ENCODE peak calls at places on chromosomes 13 and 19, in four cellular contexts. X is IMR-90, L is DND-41, J is tibial artery. A is an unnamed sample.

GRCh38 chr19:42409477-42409876 is 17.7 kb downstream of the LIPE start:
- DNase-seq in L (no peak), J (no peak), X (no peak), A (peak; percentile 68)

GRCh38 chr19:43518051-43518450 is 8.9 kb downstream of the ETHE1 start:
- DNase-seq in J (no peak), X (no peak), L (no peak), A (no peak)

GRCh38 chr19:34994643-34995471 is 5.3 kb upstream of the GRAMD1A start:
- DNase-seq in J (peak; percentile 49), L (no peak), X (no peak), A (peak; percentile 86)

GRCh38 chr19:6210721-6211600 is 68.8 kb downstream of the MLLT1 start:
- DNase-seq in J (no peak), X (no peak), L (no peak), A (peak; percentile 76)

GRCh38 chr13:103222683-103223082 is 156.5 kb upstream of the SLC10A2 start:
- DNase-seq in J (no peak), X (no peak), L (no peak), A (no peak)

GRCh38 chr19:58474291-58474996 is 1.7 kb upstream of the ZNF446 start:
- DNase-seq in L (no peak), X (peak; percentile 87), J (no peak), A (no peak)

GRCh38 chr19:34274827-34275625 is 20.7 kb downstream of the GARRE1 start:
- DNase-seq in X (peak; percentile 96), L (no peak), J (no peak), A (no peak)

GRCh38 chr13:25292301-25292700 is 5.0 kb upstream of the MTMR6 start:
- DNase-seq in L (peak; percentile 78), X (peak; percentile 47), J (no peak), A (no peak)

GRCh38 chr19:54470991-54471782 is 1.9 kb downstream of the CDC42EP5 start:
- DNase-seq in X (no peak), L (no peak), J (no peak), A (peak; percentile 85)

GRCh38 chr13:44352671-44353070 is 21.0 kb upstream of the SERP2 start:
- DNase-seq in X (no peak), L (peak; percentile 79), J (no peak), A (no peak)

GRCh38 chr13:92967923-92968322 is 258.7 kb upstream of the GPC6 start:
- DNase-seq in J (no peak), X (peak; percentile 16), L (no peak), A (no peak)

GRCh38 chr13:52921194-52921593 is 72.8 kb upstream of the PCDH8 start:
- DNase-seq in J (peak; percentile 40), L (no peak), X (no peak), A (no peak)

GRCh38 chr19:30665449-30665848 is 293.3 kb downstream of the ZNF536 start:
- DNase-seq in L (no peak), J (no peak), X (no peak), A (no peak)

GRCh38 chr19:33339016-33339749 is 34.3 kb upstream of the CEBPG start:
- DNase-seq in J (no peak), X (no peak), L (no peak), A (no peak)

GRCh38 chr13:96527497-96527896 is 437.6 kb downstream of the HS6ST3 start:
- DNase-seq in L (no peak), J (no peak), X (no peak), A (no peak)

GRCh38 chr13:58300224-58300623 is 668.7 kb downstream of the PCDH17 start:
- DNase-seq in X (no peak), J (no peak), L (no peak), A (no peak)

GRCh38 chr19:33263325-33264023 is 37.8 kb upstream of the SLC7A10 start:
- DNase-seq in J (no peak), X (no peak), L (no peak), A (no peak)

GRCh38 chr19:9650345-9650744 is 24.6 kb downstream of the ZNF562 start:
- DNase-seq in J (no peak), L (no peak), X (no peak), A (no peak)

GRCh38 chr19:5966215-5966614 is 11.7 kb downstream of the RANBP3 start:
- DNase-seq in X (peak; percentile 89), L (no peak), J (no peak), A (no peak)

GRCh38 chr19:51971624-51972023 is 15.0 kb downstream of the ZNF350 start:
- DNase-seq in J (no peak), X (peak; percentile 13), L (peak; percentile 50), A (no peak)

GRCh38 chr13:41216160-41216559 is 21.8 kb upstream of the KBTBD7 start:
- DNase-seq in X (peak; percentile 82), J (no peak), L (no peak), A (no peak)

GRCh38 chr19:10418281-10419199 is 1.8 kb upstream of the PDE4A start:
- DNase-seq in J (no peak), L (peak; percentile 34), X (no peak), A (no peak)

GRCh38 chr19:44807652-44808462 is 1.0 kb upstream of the BCAM start:
- DNase-seq in L (no peak), X (peak; percentile 34), J (no peak), A (peak; percentile 92)

GRCh38 chr19:36213793-36214387 is 575 bp downstream of the ZNF565 start:
- DNase-seq in J (peak; percentile 24), L (no peak), X (peak; percentile 45), A (no peak)

GRCh38 chr13:110010433-110011135 is 224.2 kb upstream of the IRS2 start:
- DNase-seq in J (no peak), L (no peak), X (peak; percentile 63), A (no peak)

GRCh38 chr19:39542198-39542597 is 2.2 kb upstream of the EID2 start:
- DNase-seq in J (no peak), L (no peak), X (no peak), A (no peak)

GRCh38 chr19:33814181-33815165 is 17.8 kb downstream of the KCTD15 start:
- DNase-seq in X (peak; percentile 7), L (no peak), J (peak; percentile 2), A (no peak)

GRCh38 chr13:113901231-113901630 is 37.4 kb upstream of the GAS6 start:
- DNase-seq in J (no peak), L (no peak), X (peak; percentile 28), A (no peak)

GRCh38 chr19:44774614-44775013 is 3.1 kb upstream of the CBLC start:
- DNase-seq in X (no peak), J (no peak), L (no peak), A (no peak)

DNA sequence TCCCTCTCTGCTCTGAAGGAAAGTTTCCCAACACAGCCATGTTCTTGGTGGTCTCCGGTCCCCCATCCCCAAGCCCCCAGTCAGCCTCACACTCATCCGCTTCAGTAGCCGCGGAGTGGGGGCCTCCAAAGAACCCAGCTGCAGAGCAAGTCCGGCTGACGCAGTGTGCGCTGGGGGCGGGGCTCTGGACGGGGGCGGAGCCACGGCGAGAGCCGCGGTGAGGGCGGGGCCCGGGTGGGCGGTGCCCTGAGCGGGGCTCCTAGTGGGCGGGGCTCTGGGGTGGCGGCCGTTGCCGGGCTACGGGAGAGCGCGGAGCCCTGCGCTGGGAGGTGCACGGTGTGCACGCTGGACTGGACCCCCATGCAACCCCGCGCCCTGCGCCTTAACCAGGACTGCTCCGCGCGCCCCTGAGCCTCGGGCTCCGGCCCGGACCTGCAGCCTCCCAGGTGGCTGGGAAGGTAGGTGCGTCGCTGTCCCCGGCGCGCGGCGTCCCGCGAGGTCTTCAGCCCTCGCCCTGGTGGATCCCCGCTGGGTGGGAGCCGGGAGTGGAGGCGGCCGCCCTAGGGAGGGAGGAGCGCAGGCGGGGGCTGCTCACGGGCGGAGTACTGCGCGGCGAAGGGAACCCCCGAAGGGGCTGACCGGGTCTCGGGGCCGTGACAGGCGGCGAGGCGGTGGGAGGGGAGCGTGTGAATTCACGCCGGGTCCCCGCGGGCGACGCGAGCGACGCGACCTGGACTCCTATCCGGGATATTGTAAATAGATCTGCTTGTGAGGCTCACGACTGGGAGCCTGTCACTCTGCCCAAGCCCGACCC is 9.1 kb downstream of the TNFRSF19 start:
- DNase-seq in X (peak; percentile 87), J (peak; percentile 84), L (no peak), A (peak; percentile 93)
- H3K27ac ChIP-seq in X (peak overlapping the region; percentile 79), J (peak overlapping the region; percentile 45), L (no peak overlapping the region), A (peak overlapping the region; percentile 90)

GRCh38 chr19:28296506-28296905 is 916.4 kb downstream of the UQCRFS1 start:
- DNase-seq in X (no peak), L (no peak), J (no peak), A (no peak)
- H3K4me1 ChIP-seq in X (no peaks in the 10 kb centered on the region), L (no peaks in the 10 kb centered on the region), J (no peaks in the 10 kb centered on the region), A (no peaks in the 10 kb centered on the region)

GRCh38 chr19:19750131-19750841 is 17.4 kb upstream of the ZNF14 start:
- DNase-seq in J (no peak), X (no peak), L (no peak), A (peak; percentile 59)
- H3K4me3 ChIP-seq in J (no peak overlapping the region), X (no peak overlapping the region), L (no peak overlapping the region), A (no peak overlapping the region)

GRCh38 chr13:36323951-36324566 is 22.1 kb downstream of the SPART start:
- DNase-seq in L (no peak), X (peak; percentile 52), J (no peak), A (no peak)
- H3K27ac ChIP-seq in L (no peak overlapping the region), X (no peak overlapping the region), J (no peak overlapping the region), A (no peak overlapping the region)

GRCh38 chr19:18843960-18844359 is 12.2 kb downstream of the UPF1 start:
- DNase-seq in J (no peak), L (no peak), X (no peak), A (no peak)
- H3K4me1 ChIP-seq in J (peaks cover 5% of the 10 kb centered on the region), L (peaks cover 10% of the 10 kb centered on the region), X (peaks cover 28% of the 10 kb centered on the region), A (peaks cover 78% of the 10 kb centered on the region)

GRCh38 chr13:108230377-108230776 is 12.2 kb downstream of the ABHD13 start:
- DNase-seq in X (no peak), L (no peak), J (no peak), A (no peak)

GRCh38 chr13:108227651-108228272 is 9.6 kb downstream of the ABHD13 start:
- DNase-seq in L (peak; percentile 27), X (peak; percentile 52), J (no peak), A (no peak)

GRCh38 chr13:108223850-108224503 is 5.8 kb downstream of the ABHD13 start:
- DNase-seq in X (no peak), J (no peak), L (no peak), A (no peak)

GRCh38 chr13:108225440-108225839 is 7.2 kb downstream of the ABHD13 start:
- DNase-seq in X (no peak), L (no peak), J (no peak), A (no peak)

DNA sequence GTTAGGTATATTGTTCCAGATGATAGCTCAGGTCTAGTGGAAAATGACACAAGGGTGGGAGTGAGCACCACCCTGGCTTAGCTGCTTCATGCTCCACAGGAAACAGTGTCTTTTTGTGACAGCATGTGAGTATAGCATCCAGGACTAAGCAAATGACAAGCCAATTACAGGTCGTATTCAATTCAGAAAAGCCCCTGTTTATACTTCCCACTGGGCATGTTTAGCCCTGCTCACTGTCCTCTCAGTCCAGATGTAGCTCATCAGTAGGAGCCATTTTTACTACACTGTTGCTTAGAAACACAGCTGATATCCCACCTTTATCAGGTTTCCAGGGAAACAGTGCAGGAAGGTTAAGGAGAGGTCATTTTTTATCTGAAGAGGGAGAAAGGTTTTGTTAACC is 8.0 kb downstream of the ABHD13 start:
- DNase-seq in J (no peak), L (no peak), X (no peak), A (no peak)
- H3K4me3 ChIP-seq in J (no peak overlapping the region), L (no peak overlapping the region), X (no peak overlapping the region), A (no peak overlapping the region)

A was measured in upper lobe of left lung.